ENCODE peak calls at places on chromosomes 13 and 19, in seven cellular contexts. W is activated T-cell treated with anti-CD3 and anti-CD28 coated beads for 1 hour; P is OCI-M1; H is neural progenitor cell; B is left lung; M is effector CD4-positive, alpha-beta T cell; Q is stimulated activated CD8-positive, alpha-beta memory T cell treated with anti-CD3 and anti-CD28 coated beads, Interleukin-15, amount 100 ng/mL, for 24 hours. K is an unnamed sample.

GRCh38 chr13:30141773-30142501 is 165.4 kb downstream of the KATNAL1 start:
- DNase-seq in W (no peak), P (no peak), H (no peak), B (no peak), M (no peak), Q (no peak), K (no peak)

GRCh38 chr13:113535381-113535781 is 44.9 kb upstream of the DCUN1D2 start:
- DNase-seq in W (no peak), P (no peak), H (no peak), B (no peak), M (no peak), Q (no peak), K (no peak)

GRCh38 chr13:100508996-100509395 is 79.6 kb downstream of the GGACT start:
- DNase-seq in W (no peak), P (no peak), H (no peak), B (no peak), M (no peak), Q (no peak), K (no peak)

GRCh38 chr13:41941174-41941573 is 19.7 kb downstream of the VWA8 start:
- DNase-seq in W (no peak), P (no peak), H (no peak), B (no peak), M (no peak), Q (no peak), K (no peak)

GRCh38 chr19:49413348-49413747 is 9.9 kb downstream of the PTH2 start:
- DNase-seq in W (no peak), P (no peak), H (peak), B (no peak), M (no peak), Q (no peak), K (no peak)

GRCh38 chr13:51342706-51343105 is 3.2 kb downstream of the SERPINE3 start:
- DNase-seq in W (no peak), P (no peak), H (no peak), B (no peak), M (no peak), Q (no peak), K (no peak)

GRCh38 chr13:28001049-28001448 is 12.6 kb upstream of the URAD start:
- DNase-seq in W (no peak), P (no peak), H (no peak), B (no peak), M (no peak), Q (no peak), K (no peak)

GRCh38 chr19:47479701-47480503 is 4.1 kb downstream of the KPTN start:
- DNase-seq in W (no peak), P (no peak), H (peak), B (no peak), M (no peak), Q (no peak), K (no peak)

GRCh38 chr19:46840157-46840942 is 10.3 kb downstream of the AP2S1 start:
- DNase-seq in W (peak), P (peak), H (peak), B (no peak), M (peak), Q (no peak), K (peak)

GRCh38 chr13:112722433-112723250 is 32.8 kb downstream of the ATP11A start:
- DNase-seq in W (no peak), P (peak), H (no peak), B (peak), M (no peak), Q (no peak), K (no peak)

GRCh38 chr19:19615086-19615485 is 3.4 kb downstream of the PBX4 start:
- DNase-seq in W (no peak), P (no peak), H (no peak), B (no peak), M (no peak), Q (no peak), K (peak)

GRCh38 chr13:49641810-49642291 is 13.5 kb downstream of the ARL11 start:
- DNase-seq in W (no peak), P (peak), H (no peak), B (peak), M (no peak), Q (no peak), K (peak)

GRCh38 chr13:30193279-30194234 is 113.8 kb downstream of the KATNAL1 start:
- DNase-seq in W (no peak), P (no peak), H (no peak), B (no peak), M (no peak), Q (no peak), K (no peak)

GRCh38 chr19:40799558-40800338 is 757 bp downstream of the EGLN2 start:
- DNase-seq in W (no peak), P (peak), H (peak), B (peak), M (peak), Q (no peak), K (no peak)

GRCh38 chr13:28532226-28533048 is 37.5 kb upstream of the FLT1 start:
- DNase-seq in W (no peak), P (no peak), H (peak), B (no peak), M (no peak), Q (no peak), K (no peak)

GRCh38 chr19:390386-391198 is 18.4 kb downstream of the C2CD4C start:
- DNase-seq in W (no peak), P (no peak), H (no peak), B (no peak), M (no peak), Q (no peak), K (no peak)

GRCh38 chr13:31972453-31972852 is 59.1 kb upstream of the FRY start:
- DNase-seq in W (no peak), P (no peak), H (no peak), B (no peak), M (no peak), Q (no peak), K (no peak)

GRCh38 chr13:33548065-33548464 is 262.5 kb upstream of the STARD13 start:
- DNase-seq in W (no peak), P (peak), H (no peak), B (no peak), M (no peak), Q (no peak), K (peak)

GRCh38 chr19:39093761-39094160 is 9.6 kb downstream of the ACP7 start:
- DNase-seq in W (no peak), P (peak), H (no peak), B (no peak), M (no peak), Q (no peak), K (peak)

GRCh38 chr13:109779074-109779473 is 7.3 kb downstream of the IRS2 start:
- DNase-seq in W (no peak), P (peak), H (no peak), B (no peak), M (peak), Q (no peak), K (no peak)

GRCh38 chr13:99956473-99957349 is 14.9 kb downstream of the ZIC5 start:
- DNase-seq in W (no peak), P (no peak), H (peak), B (no peak), M (no peak), Q (no peak), K (no peak)

GRCh38 chr19:42965204-42965603 is 28.2 kb upstream of the PSG7 start:
- DNase-seq in W (no peak), P (no peak), H (no peak), B (no peak), M (no peak), Q (no peak), K (no peak)